ENCODE peak calls at places on chromosomes 4 and X, in seven cellular contexts. M is heart right ventricle; V is neuronal stem cell; G is stimulated activated CD8-positive, alpha-beta memory T cell treated with anti-CD3 and anti-CD28 coated beads, Interleukin-4, amount 100 ng/mL, for 48 hours; Q is fibroblast of mammary gland; D is A673; F is HEK293T. J is an unnamed sample.

GRCh38 chr4:109559983-109560686 is at the start of gene MCUB:
- DNase-seq in M (peak; percentile 85), V (peak; percentile 83), G (peak; percentile 90), Q (peak; percentile 85), D (peak; percentile 97), F (peak; percentile 88), J (peak; percentile 89)

GRCh38 chrX:16848541-16848940 is 21.6 kb downstream of the RBBP7 start:
- DNase-seq in M (no peak), V (no peak), G (no peak), Q (peak; percentile 82), D (no peak), F (no peak), J (no peak)

GRCh38 chr4:24741915-24742314 is 53.5 kb upstream of the SOD3 start:
- DNase-seq in M (no peak), V (no peak), G (no peak), Q (no peak), D (no peak), F (no peak), J (no peak)

GRCh38 chr4:74932832-74933561 is at the start of gene PARM1:
- DNase-seq in M (peak; percentile 90), V (peak; percentile 83), G (peak; percentile 77), Q (peak; percentile 75), D (peak; percentile 79), F (peak; percentile 86), J (peak; percentile 92)

GRCh38 chrX:120560405-120560841 is 339 bp downstream of the CUL4B start:
- DNase-seq in M (no peak), V (no peak), G (peak; percentile 48), Q (peak; percentile 47), D (peak; percentile 35), F (no peak), J (peak; percentile 13)

GRCh38 chrX:119673336-119673735 is 19.6 kb downstream of the SEPTIN6 start:
- DNase-seq in M (no peak), V (no peak), G (no peak), Q (no peak), D (no peak), F (no peak), J (no peak)

GRCh38 chr4:151434183-151434860 is 25.3 kb downstream of the FHIP1A start:
- DNase-seq in M (no peak), V (no peak), G (no peak), Q (peak; percentile 33), D (no peak), F (no peak), J (no peak)

GRCh38 chr4:7852568-7853185 is 87.0 kb downstream of the AFAP1 start:
- DNase-seq in M (no peak), V (no peak), G (peak; percentile 62), Q (no peak), D (no peak), F (no peak), J (no peak)

GRCh38 chr4:147370473-147370872 is 110.4 kb upstream of the EDNRA start:
- DNase-seq in M (no peak), V (no peak), G (no peak), Q (peak; percentile 48), D (no peak), F (no peak), J (no peak)

GRCh38 chr4:38046735-38047487 is 86.7 kb downstream of the PTTG2 start:
- DNase-seq in M (no peak), V (peak; percentile 17), G (no peak), Q (peak; percentile 45), D (peak; percentile 37), F (no peak), J (no peak)

GRCh38 chr4:7719354-7720174 is 220.1 kb downstream of the AFAP1 start:
- DNase-seq in M (peak; percentile 54), V (peak; percentile 73), G (peak; percentile 88), Q (peak; percentile 19), D (peak; percentile 69), F (peak; percentile 90), J (peak; percentile 50)

GRCh38 chrX:3161686-3162085 is 120.4 kb downstream of the ARSF start:
- DNase-seq in M (no peak), V (no peak), G (no peak), Q (peak; percentile 54), D (no peak), F (no peak), J (no peak)

GRCh38 chr4:14180983-14181601 is 553.6 kb upstream of the BOD1L1 start:
- DNase-seq in M (no peak), V (no peak), G (no peak), Q (no peak), D (no peak), F (no peak), J (no peak)

GRCh38 chr4:74682567-74683359 is 111.6 kb downstream of the BTC start:
- DNase-seq in M (no peak), V (no peak), G (no peak), Q (peak; percentile 95), D (peak; percentile 12), F (no peak), J (no peak)

GRCh38 chrX:17977696-17978095 is 116.6 kb upstream of the RAI2 start:
- DNase-seq in M (no peak), V (no peak), G (no peak), Q (no peak), D (no peak), F (no peak), J (no peak)

GRCh38 chr4:114257516-114257915 is 278.1 kb upstream of the ARSJ start:
- DNase-seq in M (no peak), V (no peak), G (no peak), Q (peak; percentile 71), D (no peak), F (no peak), J (no peak)

GRCh38 chrX:118727686-118728339 is 407 bp downstream of the IL13RA1 start:
- DNase-seq in M (peak; percentile 41), V (no peak), G (peak; percentile 22), Q (peak; percentile 18), D (no peak), F (no peak), J (peak; percentile 37)

GRCh38 chr4:20995591-20995990 is 295.3 kb downstream of the PACRGL start:
- DNase-seq in M (no peak), V (no peak), G (no peak), Q (no peak), D (no peak), F (no peak), J (no peak)

GRCh38 chr4:51885371-51885770 is 42.4 kb downstream of the DCUN1D4 start:
- DNase-seq in M (no peak), V (no peak), G (no peak), Q (peak; percentile 28), D (peak; percentile 27), F (peak; percentile 36), J (no peak)

GRCh38 chrX:13732246-13733067 is 2.0 kb downstream of the TRAPPC2 start:
- DNase-seq in M (no peak), V (no peak), G (no peak), Q (peak; percentile 59), D (peak; percentile 5), F (no peak), J (no peak)

GRCh38 chrX:69066966-69067525 is 98.2 kb downstream of the PJA1 start:
- DNase-seq in M (no peak), V (no peak), G (no peak), Q (peak; percentile 4), D (no peak), F (no peak), J (no peak)

GRCh38 chr4:111631157-111631999 is 513.9 kb upstream of the FAM241A start:
- DNase-seq in M (no peak), V (no peak), G (no peak), Q (peak; percentile 38), D (peak; percentile 61), F (no peak), J (no peak)

GRCh38 chrX:71543316-71543715 is 10.4 kb downstream of the OGT start:
- DNase-seq in M (no peak), V (no peak), G (no peak), Q (peak; percentile 85), D (peak; percentile 70), F (no peak), J (no peak)

GRCh38 chrX:9539611-9540387 is 74.9 kb downstream of the TBL1X start:
- DNase-seq in M (no peak), V (no peak), G (no peak), Q (no peak), D (no peak), F (no peak), J (no peak)

GRCh38 chrX:19678941-19679340 is 163.6 kb upstream of the MAP3K15 start:
- DNase-seq in M (no peak), V (no peak), G (no peak), Q (no peak), D (no peak), F (no peak), J (no peak)

GRCh38 chr4:90950385-90950841 is 823.2 kb downstream of the CCSER1 start:
- DNase-seq in M (no peak), V (no peak), G (no peak), Q (no peak), D (no peak), F (peak; percentile 22), J (no peak)

GRCh38 chr4:28225005-28225404 is 1364.4 kb downstream of the STIM2 start:
- DNase-seq in M (no peak), V (peak; percentile 21), G (no peak), Q (peak; percentile 61), D (peak; percentile 45), F (peak; percentile 6), J (no peak)

GRCh38 chr4:127708985-127709384 is 21.2 kb upstream of the SLC25A31 start:
- DNase-seq in M (peak; percentile 15), V (no peak), G (no peak), Q (peak; percentile 88), D (peak; percentile 24), F (no peak), J (no peak)

GRCh38 chr4:153497091-153497531 is 31.0 kb downstream of the TMEM131L start:
- DNase-seq in M (no peak), V (no peak), G (peak; percentile 60), Q (peak; percentile 54), D (no peak), F (no peak), J (no peak)

GRCh38 chr4:168723020-168723419 is 226.2 kb downstream of the PALLD start:
- DNase-seq in M (peak; percentile 22), V (no peak), G (no peak), Q (peak; percentile 77), D (no peak), F (no peak), J (no peak)

GRCh38 chrX:105618393-105619101 is 203.8 kb upstream of the NRK start:
- DNase-seq in M (no peak), V (no peak), G (no peak), Q (peak; percentile 14), D (no peak), F (no peak), J (no peak)

GRCh38 chr4:123419885-123420743 is 23.5 kb downstream of the SPRY1 start:
- DNase-seq in M (no peak), V (no peak), G (no peak), Q (no peak), D (no peak), F (no peak), J (no peak)

GRCh38 chr4:36549256-36549655 is 267.8 kb downstream of the DTHD1 start:
- DNase-seq in M (no peak), V (no peak), G (no peak), Q (no peak), D (no peak), F (no peak), J (no peak)

GRCh38 chr4:158094413-158095110 is 78.3 kb downstream of the GASK1B start:
- DNase-seq in M (no peak), V (no peak), G (no peak), Q (peak; percentile 65), D (no peak), F (no peak), J (no peak)

GRCh38 chrX:41664307-41665299 is 24.2 kb upstream of the GPR34 start:
- DNase-seq in M (no peak), V (no peak), G (peak; percentile 27), Q (peak; percentile 25), D (no peak), F (no peak), J (no peak)